ENCODE peak calls at places on chromosomes 3 and 15, in four cellular contexts. One of them, this sample, is unnamed.

GRCh38 chr15:32844118-32844711 is 126.4 kb downstream of the GREM1 start:
- DNase-seq in HCT116: peak
- DNase-seq in H1: no peak
- DNase-seq in K562: peak
- DNase-seq in this sample: no peak

GRCh38 chr3:72739521-72740466 is 108.5 kb downstream of the SHQ1 start:
- DNase-seq in K562: peak
- DNase-seq in HCT116: no peak
- DNase-seq in H1: no peak
- DNase-seq in this sample: no peak

GRCh38 chr3:158788446-158788845 is 13.4 kb upstream of the MFSD1 start:
- DNase-seq in K562: no peak
- DNase-seq in H1: no peak
- DNase-seq in HCT116: no peak
- DNase-seq in this sample: no peak

GRCh38 chr3:122578110-122578740 is 775 bp downstream of the PARP15 start:
- DNase-seq in HCT116: no peak
- DNase-seq in H1: no peak
- DNase-seq in K562: no peak
- DNase-seq in this sample: no peak

GRCh38 chr15:89587955-89588354 is 12.7 kb downstream of the TICRR start:
- DNase-seq in HCT116: no peak
- DNase-seq in H1: no peak
- DNase-seq in K562: no peak
- DNase-seq in this sample: no peak

GRCh38 chr15:67009576-67010569 is 55.5 kb upstream of the SMAD3 start:
- DNase-seq in HCT116: no peak
- DNase-seq in H1: no peak
- DNase-seq in K562: no peak
- DNase-seq in this sample: no peak

GRCh38 chr3:169624533-169624972 is 39.0 kb downstream of the MECOM start:
- DNase-seq in HCT116: no peak
- DNase-seq in H1: no peak
- DNase-seq in K562: no peak
- DNase-seq in this sample: no peak

GRCh38 chr3:30644615-30645014 is 38.2 kb downstream of the TGFBR2 start:
- DNase-seq in K562: no peak
- DNase-seq in HCT116: no peak
- DNase-seq in H1: no peak
- DNase-seq in this sample: no peak

GRCh38 chr3:112508860-112509259 is 9.6 kb upstream of the BTLA start:
- DNase-seq in K562: no peak
- DNase-seq in H1: no peak
- DNase-seq in HCT116: no peak
- DNase-seq in this sample: no peak

GRCh38 chr15:94412979-94413741 is 181.8 kb downstream of the MCTP2 start:
- DNase-seq in K562: no peak
- DNase-seq in H1: no peak
- DNase-seq in HCT116: peak
- DNase-seq in this sample: no peak

GRCh38 chr3:132536442-132537153 is 60.5 kb upstream of the ACKR4 start:
- DNase-seq in H1: no peak
- DNase-seq in HCT116: no peak
- DNase-seq in K562: no peak
- DNase-seq in this sample: no peak

GRCh38 chr3:108602935-108603294 is 13.4 kb downstream of the DZIP3 start:
- DNase-seq in H1: no peak
- DNase-seq in HCT116: no peak
- DNase-seq in K562: no peak
- DNase-seq in this sample: no peak

GRCh38 chr3:11641316-11641682 is 2.4 kb downstream of the VGLL4 start:
- DNase-seq in H1: no peak
- DNase-seq in HCT116: no peak
- DNase-seq in K562: no peak
- DNase-seq in this sample: no peak

GRCh38 chr15:41876689-41877088 is 17.2 kb downstream of the SPTBN5 start:
- DNase-seq in HCT116: no peak
- DNase-seq in H1: no peak
- DNase-seq in K562: no peak
- DNase-seq in this sample: no peak

GRCh38 chr15:35931942-35932341 is 386.0 kb upstream of the DPH6 start:
- DNase-seq in H1: no peak
- DNase-seq in K562: no peak
- DNase-seq in HCT116: no peak
- DNase-seq in this sample: no peak

GRCh38 chr15:42355291-42355690 is 4.0 kb upstream of the CAPN3 start:
- DNase-seq in H1: no peak
- DNase-seq in HCT116: no peak
- DNase-seq in K562: no peak
- DNase-seq in this sample: no peak

GRCh38 chr3:75218577-75218976 is 445.6 kb upstream of the FRG2C start:
- DNase-seq in K562: no peak
- DNase-seq in HCT116: no peak
- DNase-seq in H1: no peak
- DNase-seq in this sample: no peak

GRCh38 chr15:78308422-78309021 is 9.1 kb upstream of the SKIC8 start:
- DNase-seq in H1: peak
- DNase-seq in K562: peak
- DNase-seq in HCT116: peak
- DNase-seq in this sample: no peak

GRCh38 chr15:63186065-63186464 is 3.3 kb upstream of the RAB8B start:
- DNase-seq in HCT116: no peak
- DNase-seq in K562: no peak
- DNase-seq in H1: no peak
- DNase-seq in this sample: no peak

GRCh38 chr3:108462899-108463298 is 47.5 kb downstream of the MYH15 start:
- DNase-seq in H1: no peak
- DNase-seq in HCT116: no peak
- DNase-seq in K562: no peak
- DNase-seq in this sample: no peak

GRCh38 chr3:94049267-94049666 is 13.4 kb downstream of the DHFR2 start:
- DNase-seq in H1: no peak
- DNase-seq in HCT116: no peak
- DNase-seq in K562: no peak
- DNase-seq in this sample: no peak

GRCh38 chr3:44981751-44982150 is 5.7 kb downstream of the EXOSC7 start:
- DNase-seq in H1: no peak
- DNase-seq in HCT116: no peak
- DNase-seq in K562: no peak
- DNase-seq in this sample: no peak

GRCh38 chr3:56702487-56703315 is 19.6 kb upstream of the TASOR start:
- DNase-seq in K562: peak
- DNase-seq in H1: no peak
- DNase-seq in HCT116: peak
- DNase-seq in this sample: no peak

GRCh38 chr3:28109829-28110228 is 131.6 kb upstream of the CMC1 start:
- DNase-seq in K562: no peak
- DNase-seq in HCT116: no peak
- DNase-seq in H1: no peak
- DNase-seq in this sample: no peak

GRCh38 chr3:48268381-48268935 is 27.6 kb downstream of the ZNF589 start:
- DNase-seq in K562: no peak
- DNase-seq in HCT116: no peak
- DNase-seq in H1: no peak
- DNase-seq in this sample: peak

GRCh38 chr15:70133781-70134180 is 36.1 kb upstream of the TLE3 start:
- DNase-seq in K562: no peak
- DNase-seq in HCT116: no peak
- DNase-seq in H1: no peak
- DNase-seq in this sample: no peak

GRCh38 chr15:90912770-90913075 is 9.6 kb downstream of the MAN2A2 start:
- DNase-seq in K562: no peak
- DNase-seq in H1: no peak
- DNase-seq in HCT116: no peak
- DNase-seq in this sample: no peak

GRCh38 chr15:96053039-96054021 is 277.2 kb upstream of the NR2F2 start:
- DNase-seq in HCT116: peak
- DNase-seq in H1: no peak
- DNase-seq in K562: peak
- DNase-seq in this sample: no peak

GRCh38 chr3:126569390-126569975 is 10.8 kb upstream of the C3orf22 start:
- DNase-seq in HCT116: no peak
- DNase-seq in H1: no peak
- DNase-seq in K562: no peak
- DNase-seq in this sample: no peak

GRCh38 chr15:65806387-65806786 is 14.3 kb upstream of the DENND4A start:
- DNase-seq in H1: no peak
- DNase-seq in K562: no peak
- DNase-seq in HCT116: no peak
- DNase-seq in this sample: no peak

GRCh38 chr15:65801229-65801813 is 9.2 kb upstream of the DENND4A start:
- DNase-seq in HCT116: no peak
- DNase-seq in H1: no peak
- DNase-seq in K562: no peak
- DNase-seq in this sample: no peak

GRCh38 chr15:65804252-65804931 is 12.3 kb upstream of the DENND4A start:
- DNase-seq in HCT116: no peak
- DNase-seq in H1: no peak
- DNase-seq in K562: no peak
- DNase-seq in this sample: no peak

DNA sequence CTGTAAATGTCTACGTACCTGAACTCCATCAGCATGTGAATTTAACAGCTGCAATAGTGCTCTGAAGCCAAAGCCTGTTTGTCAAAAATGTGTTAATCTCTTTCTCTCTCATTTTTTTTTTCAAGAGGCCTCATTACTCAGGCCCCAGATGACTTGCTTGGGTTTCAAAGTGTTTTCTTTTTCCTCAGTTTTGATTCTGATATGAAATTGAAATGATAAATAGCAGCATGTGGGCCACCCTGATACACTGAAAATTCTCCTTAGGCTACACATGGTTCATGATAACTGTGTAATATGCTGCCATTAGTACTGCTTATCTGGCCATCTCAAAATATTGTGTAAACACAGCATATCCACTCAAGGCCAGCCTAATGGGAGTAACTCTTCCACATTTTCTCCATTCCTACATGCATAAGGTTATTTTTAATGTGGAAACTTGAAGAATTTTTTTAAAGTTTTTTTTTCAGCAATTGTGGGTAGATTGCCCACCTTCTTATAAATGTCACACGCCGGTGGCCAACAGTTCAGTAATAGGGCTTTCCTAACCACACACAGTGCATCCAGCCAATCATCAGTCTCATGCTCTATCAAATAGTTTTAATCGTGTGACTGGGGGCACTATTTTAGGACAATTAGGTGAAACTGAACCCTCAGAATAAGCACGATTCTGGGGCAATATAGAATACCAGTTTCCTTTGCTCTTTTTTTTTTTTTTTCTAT is 13.1 kb upstream of the DENND4A start:
- DNase-seq in K562: peak
- DNase-seq in H1: no peak
- DNase-seq in HCT116: no peak
- DNase-seq in this sample: no peak
- TF ChIP-seq EGR1 in K562: no peak
- TF ChIP-seq EGR1 in H1: no peak
- TF ChIP-seq EGR1 in HCT116: no peak
- TF ChIP-seq EGR1 in this sample: no peak

DNA sequence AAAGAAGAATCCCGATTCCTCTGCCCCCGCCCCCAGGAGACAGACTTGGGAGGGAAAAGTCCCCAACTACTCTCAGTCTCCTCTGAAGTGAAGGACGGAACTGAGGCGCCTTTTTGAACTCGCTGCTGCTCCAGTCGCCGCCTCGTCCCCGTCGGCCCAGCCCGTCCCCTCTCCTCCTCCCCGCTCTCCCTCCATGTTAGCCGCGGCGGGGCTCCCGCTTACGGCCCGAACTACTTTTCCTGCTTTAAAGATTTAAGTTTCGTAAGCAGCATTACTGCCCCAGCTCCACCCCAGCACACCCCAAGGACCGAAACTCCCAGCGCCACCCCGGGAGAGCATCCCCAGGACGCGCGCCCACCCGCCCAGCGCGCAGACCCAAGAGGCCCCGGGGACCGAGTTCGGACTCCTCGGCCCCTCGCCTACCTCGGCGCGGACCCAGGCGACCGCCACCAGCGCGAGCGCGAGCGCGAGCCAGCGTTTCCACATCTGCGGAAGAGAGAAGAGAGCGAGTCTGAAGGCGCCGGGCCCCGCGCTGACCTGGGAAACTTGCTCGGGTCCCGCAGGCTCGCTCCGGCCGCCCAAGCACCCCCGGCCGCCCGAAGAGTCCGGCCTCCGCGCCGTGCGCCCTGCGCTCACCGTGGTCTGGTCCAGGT is 405 bp downstream of the FSTL1 start:
- DNase-seq in H1: no peak
- DNase-seq in K562: no peak
- DNase-seq in HCT116: no peak
- DNase-seq in this sample: no peak
- TF ChIP-seq EGR1 in H1: no peak
- TF ChIP-seq EGR1 in K562: no peak
- TF ChIP-seq EGR1 in HCT116: no peak
- TF ChIP-seq EGR1 in this sample: no peak

DNA sequence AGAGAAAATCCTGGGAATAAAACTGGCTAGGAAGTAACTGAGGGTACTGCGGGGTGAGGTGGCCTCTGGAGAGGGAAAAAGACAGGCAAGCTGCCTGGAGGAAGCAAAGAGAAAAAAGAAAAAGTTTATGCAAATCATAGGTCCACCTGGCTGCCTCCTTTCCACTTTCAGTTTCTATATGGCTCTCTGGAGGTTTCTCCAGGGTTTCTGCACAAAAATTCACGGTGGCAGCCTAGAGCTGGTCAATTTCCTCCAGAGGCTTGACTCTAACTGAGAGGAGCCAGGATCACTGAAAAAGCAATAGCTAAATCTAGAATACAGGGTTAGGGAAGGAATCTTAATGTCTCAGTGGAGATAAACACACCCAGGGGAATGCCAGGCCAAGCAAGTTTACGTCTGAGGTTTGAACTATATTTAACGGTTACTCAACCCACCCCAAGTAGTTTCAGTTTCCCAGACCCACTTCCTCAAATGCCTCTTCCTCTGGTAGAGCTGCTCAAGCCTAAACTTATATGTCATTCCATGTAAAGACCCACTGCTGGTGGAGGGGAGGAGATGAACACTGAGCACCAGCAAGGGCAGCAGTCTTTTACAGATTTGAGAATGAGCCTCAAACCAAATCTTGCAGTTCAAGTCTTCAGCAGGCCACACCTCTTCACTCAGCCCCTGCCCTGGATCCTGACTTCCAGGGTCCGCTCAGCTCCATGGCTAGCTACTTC is 5.7 kb downstream of the LYSMD2 start:
- DNase-seq in H1: no peak
- DNase-seq in HCT116: no peak
- DNase-seq in K562: no peak
- DNase-seq in this sample: peak
- TF ChIP-seq EGR1 in H1: no peak
- TF ChIP-seq EGR1 in HCT116: no peak
- TF ChIP-seq EGR1 in K562: no peak
- TF ChIP-seq EGR1 in this sample: peak

GRCh38 chr15:59069430-59069829 is 35.5 kb upstream of the CCNB2 start:
- DNase-seq in K562: no peak
- DNase-seq in HCT116: no peak
- DNase-seq in H1: no peak
- DNase-seq in this sample: no peak
- TF ChIP-seq EGR1 in K562: no peak
- TF ChIP-seq EGR1 in HCT116: no peak
- TF ChIP-seq EGR1 in H1: no peak
- TF ChIP-seq EGR1 in this sample: no peak

This sample was measured in GM12878.